ENCODE peak calls at places on chromosomes 2 and 18, in five cellular contexts. S is sigmoid colon, Q is A549, B is HFF-Myc, J is GM12865. X is an unnamed sample.

GRCh38 chr2:170975943-170976270 is 46.9 kb downstream of the GORASP2 start:
- DNase-seq in J (no peak), Q (no peak), S (no peak), B (no peak), X (no peak)

GRCh38 chr2:19176977-19177376 is 181.4 kb downstream of the OSR1 start:
- DNase-seq in S (no peak), J (no peak), Q (no peak), B (no peak), X (no peak)

GRCh38 chr2:142875010-142875409 is 2.5 kb upstream of the KYNU start:
- DNase-seq in S (no peak), B (no peak), J (no peak), Q (peak), X (no peak)

GRCh38 chr2:181780159-181781081 is 100.1 kb upstream of the NEUROD1 start:
- DNase-seq in B (no peak), J (no peak), Q (peak), S (peak), X (peak)

GRCh38 chr2:231334179-231334930 is 61.2 kb upstream of the B3GNT7 start:
- DNase-seq in Q (no peak), B (no peak), J (no peak), S (no peak), X (no peak)

GRCh38 chr18:55863876-55864275 is 275.9 kb upstream of the TCF4 start:
- DNase-seq in S (peak), B (peak), J (no peak), Q (no peak), X (no peak)

GRCh38 chr2:117763806-117764205 is 50.7 kb upstream of the DDX18 start:
- DNase-seq in S (no peak), J (no peak), Q (no peak), B (no peak), X (peak)

GRCh38 chr2:7203056-7203467 is 285.9 kb downstream of the RNF144A start:
- DNase-seq in B (peak), Q (peak), S (peak), J (peak), X (peak)

GRCh38 chr2:215619022-215619958 is 183.4 kb upstream of the FN1 start:
- DNase-seq in B (peak), Q (peak), S (no peak), J (peak), X (peak)

GRCh38 chr2:201414099-201415023 is 36.9 kb downstream of the TRAK2 start:
- DNase-seq in B (no peak), S (no peak), J (peak), Q (no peak), X (no peak)

GRCh38 chr2:9806656-9807055 is 36.6 kb upstream of the TAF1B start:
- DNase-seq in Q (no peak), B (no peak), J (no peak), S (no peak), X (no peak)

GRCh38 chr2:134408791-134409190 is 154.9 kb downstream of the MGAT5 start:
- DNase-seq in S (no peak), J (no peak), B (no peak), Q (no peak), X (no peak)

GRCh38 chr2:128921740-128922139 is 603.1 kb upstream of the HS6ST1 start:
- DNase-seq in B (no peak), J (no peak), S (no peak), Q (no peak), X (no peak)

GRCh38 chr2:46831037-46831868 is 84.4 kb downstream of the MCFD2 start:
- DNase-seq in S (no peak), Q (no peak), J (no peak), B (no peak), X (no peak)

GRCh38 chr2:53075760-53076159 is 691.8 kb upstream of the CHAC2 start:
- DNase-seq in S (no peak), B (no peak), Q (no peak), J (no peak), X (no peak)

GRCh38 chr2:105381119-105381668 is 17.7 kb downstream of the FHL2 start:
- DNase-seq in Q (no peak), B (no peak), S (no peak), J (no peak), X (no peak)

GRCh38 chr2:86028763-86029381 is 76.8 kb downstream of the POLR1A start:
- DNase-seq in B (no peak), S (peak), J (no peak), Q (no peak), X (no peak)

GRCh38 chr2:102385522-102385921 is 29.9 kb downstream of the IL18R1 start:
- DNase-seq in Q (no peak), J (no peak), S (no peak), B (no peak), X (no peak)

GRCh38 chr18:49008156-49008555 is 57.4 kb upstream of the SMAD7 start:
- DNase-seq in J (no peak), S (no peak), Q (no peak), B (no peak), X (no peak)

GRCh38 chr18:30999186-30999585 is 43.4 kb downstream of the DSC3 start:
- DNase-seq in S (no peak), Q (no peak), J (peak), B (no peak), X (no peak)

GRCh38 chr2:46655551-46656436 is 176.4 kb downstream of the TMEM247 start:
- DNase-seq in B (no peak), J (no peak), Q (no peak), S (no peak), X (no peak)

GRCh38 chr2:172234716-172235661 is 132.3 kb upstream of the DLX2 start:
- DNase-seq in S (no peak), B (no peak), J (no peak), Q (no peak), X (no peak)

GRCh38 chr18:21894619-21895367 is 154.2 kb downstream of the MIB1 start:
- DNase-seq in J (no peak), S (no peak), B (no peak), Q (no peak), X (no peak)

GRCh38 chr2:63654959-63655358 is 66.2 kb downstream of the MDH1 start:
- DNase-seq in J (peak), S (no peak), B (no peak), Q (no peak), X (no peak)

GRCh38 chr2:241049739-241050623 is 51.6 kb downstream of the SNED1 start:
- DNase-seq in Q (no peak), B (no peak), J (no peak), S (peak), X (no peak)

GRCh38 chr2:23327897-23328296 is 57.1 kb upstream of the KLHL29 start:
- DNase-seq in Q (no peak), S (no peak), J (no peak), B (no peak), X (no peak)

GRCh38 chr2:97712693-97713295 is 582 bp upstream of the ZAP70 start:
- DNase-seq in J (no peak), S (peak), Q (no peak), B (no peak), X (no peak)

GRCh38 chr2:240800241-240800640 is 19.8 kb downstream of the KIF1A start:
- DNase-seq in S (peak), B (no peak), Q (no peak), J (no peak), X (no peak)

GRCh38 chr2:156486614-156487013 is 50.4 kb downstream of the GPD2 start:
- DNase-seq in B (no peak), S (no peak), J (no peak), Q (no peak), X (no peak)

GRCh38 chr2:143489135-143489534 is 359.9 kb downstream of the ARHGAP15 start:
- DNase-seq in Q (no peak), B (no peak), J (no peak), S (no peak), X (no peak)

GRCh38 chr2:16277117-16277516 is 336.8 kb downstream of the MYCN start:
- DNase-seq in S (no peak), J (no peak), Q (no peak), B (no peak), X (no peak)

GRCh38 chr2:107303964-107304363 is 418.0 kb upstream of the ST6GAL2 start:
- DNase-seq in J (no peak), B (no peak), S (no peak), Q (no peak), X (peak)

GRCh38 chr2:95260028-95261023 is 13.9 kb upstream of the PROM2 start:
- DNase-seq in B (no peak), S (no peak), J (no peak), Q (no peak), X (no peak)

GRCh38 chr2:11494310-11494709 is 28.3 kb upstream of the E2F6 start:
- DNase-seq in S (no peak), J (no peak), Q (no peak), B (no peak), X (no peak)

GRCh38 chr2:11493282-11493681 is 27.3 kb upstream of the E2F6 start:
- DNase-seq in B (no peak), Q (no peak), J (no peak), S (no peak), X (no peak)

GRCh38 chr2:11496311-11496710 is 30.4 kb upstream of the E2F6 start:
- DNase-seq in Q (no peak), S (no peak), B (no peak), J (no peak), X (no peak)

GRCh38 chr2:11498126-11498473 is 32.1 kb upstream of the E2F6 start:
- DNase-seq in S (no peak), Q (no peak), J (no peak), B (no peak), X (no peak)

DNA sequence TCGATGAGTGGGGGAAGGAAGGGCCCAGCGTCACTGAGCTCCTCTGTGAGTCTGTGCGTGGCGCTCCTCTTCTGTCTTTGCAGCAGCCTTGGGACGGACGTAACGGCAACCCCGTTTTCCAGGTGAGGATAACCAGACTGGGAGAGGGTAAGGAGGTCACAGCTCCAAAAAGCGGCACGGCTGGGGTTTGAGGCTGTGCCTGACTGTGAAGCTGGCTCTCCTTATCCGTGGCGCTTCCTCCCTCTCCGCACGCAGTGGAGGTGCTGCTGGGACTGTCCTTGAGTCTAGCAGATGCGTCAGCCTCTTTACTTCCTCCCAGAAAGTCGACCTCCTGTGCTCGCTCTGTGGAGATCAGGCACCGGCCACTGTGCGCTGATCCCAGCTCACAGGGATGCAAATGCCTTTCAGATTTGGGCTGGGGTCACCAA is 29.9 kb upstream of the E2F6 start:
- DNase-seq in B (no peak), Q (no peak), J (no peak), S (no peak), X (no peak)
- H3K4me3 ChIP-seq in B (no peak), Q (no peak), J (no peak), S (no peak), X (no peak)

GRCh38 chr2:162340822-162341221 is 3.1 kb upstream of the GCA start:
- DNase-seq in Q (no peak), B (no peak), J (no peak), S (no peak), X (no peak)

GRCh38 chr2:162342841-162343240 is 1.1 kb upstream of the GCA start:
- DNase-seq in Q (no peak), S (no peak), J (no peak), B (no peak), X (no peak)

GRCh38 chr2:162343824-162344616 is at the start of gene GCA:
- DNase-seq in Q (peak), J (peak), S (peak), B (peak), X (peak)

GRCh38 chr2:162344617-162344950 is 652 bp downstream of the GCA start:
- DNase-seq in Q (no peak), B (no peak), S (no peak), J (no peak), X (no peak)

DNA sequence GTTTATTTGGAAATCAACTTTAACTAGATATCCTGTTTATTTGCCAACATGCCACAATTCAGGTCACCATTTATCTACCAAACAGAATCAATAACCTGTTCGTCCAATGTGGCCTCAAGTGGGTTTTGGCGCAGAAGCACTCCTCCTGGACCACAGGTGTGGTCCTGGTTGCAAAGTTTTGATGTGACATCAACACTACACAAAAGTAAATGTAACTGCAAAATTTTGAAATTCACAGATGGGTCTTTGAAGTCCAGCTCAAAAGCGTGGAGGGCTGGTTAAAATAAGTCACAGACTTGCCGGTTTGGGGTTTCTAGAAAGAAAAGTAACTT is 474 bp upstream of the GCA start:
- DNase-seq in J (no peak), S (no peak), Q (no peak), B (no peak), X (no peak)
- H3K4me3 ChIP-seq in J (peak), S (peak), Q (peak), B (peak), X (peak)

GRCh38 chr2:127407091-127407490 is 11.1 kb upstream of the PROC start:
- DNase-seq in J (no peak), Q (no peak), B (no peak), S (no peak), X (no peak)
- H3K4me3 ChIP-seq in J (no peak), Q (no peak), B (no peak), S (no peak), X (no peak)

GRCh38 chr18:79905389-79905911 is 46.0 kb downstream of the SLC66A2 start:
- DNase-seq in J (no peak), S (no peak), Q (no peak), B (no peak), X (no peak)
- H3K4me3 ChIP-seq in J (no peak), S (no peak), Q (no peak), B (no peak), X (no peak)

GRCh38 chr2:218009191-218010114 is 6.7 kb upstream of the TNS1 start:
- DNase-seq in S (no peak), J (no peak), Q (no peak), B (no peak), X (no peak)

GRCh38 chr2:218012306-218012705 is 9.5 kb upstream of the TNS1 start:
- DNase-seq in Q (no peak), S (no peak), J (no peak), B (no peak), X (no peak)

GRCh38 chr2:218010116-218010837 is 7.5 kb upstream of the TNS1 start:
- DNase-seq in Q (peak), J (no peak), S (peak), B (no peak), X (no peak)

GRCh38 chr2:218011641-218012040 is 8.8 kb upstream of the TNS1 start:
- DNase-seq in B (no peak), J (no peak), S (no peak), Q (no peak), X (no peak)

GRCh38 chr2:218010838-218011616 is 8.2 kb upstream of the TNS1 start:
- DNase-seq in B (no peak), J (no peak), S (no peak), Q (no peak), X (no peak)
- H3K4me3 ChIP-seq in B (peak), J (no peak), S (peak), Q (peak), X (no peak)

GRCh38 chr18:59961086-59961485 is 61.3 kb downstream of the PMAIP1 start:
- DNase-seq in J (peak), B (no peak), S (no peak), Q (no peak), X (no peak)
- H3K4me3 ChIP-seq in J (peak), B (no peak), S (no peak), Q (no peak), X (no peak)

X was measured in kidney epithelial cell.